ENCODE peak calls at places on chromosomes 11 and 22, in five cellular contexts. M is gastrocnemius medialis, I is esophagus muscularis mucosa, C is body of pancreas, D is suprapubic skin. Y is an unnamed sample.

GRCh38 chr22:33480118-33480517 is 421.9 kb upstream of the SYN3 start:
- DNase-seq in D (no peak), I (no peak), C (no peak), M (no peak), Y (no peak)

GRCh38 chr11:91100432-91100831 is 877.6 kb upstream of the CHORDC1 start:
- DNase-seq in M (no peak), C (no peak), D (no peak), I (no peak), Y (no peak)

GRCh38 chr11:125591659-125592304 is 870 bp upstream of the STT3A start:
- DNase-seq in C (peak), I (no peak), M (peak), D (no peak), Y (peak)

GRCh38 chr11:12119502-12119901 is 9.1 kb downstream of the MICAL2 start:
- DNase-seq in I (no peak), M (no peak), C (no peak), D (no peak), Y (no peak)

GRCh38 chr11:71214553-71215371 is 37.6 kb downstream of the SHANK2 start:
- DNase-seq in D (no peak), I (no peak), M (no peak), C (no peak), Y (no peak)

GRCh38 chr11:126282742-126283591 is at the start of gene TIRAP:
- DNase-seq in D (peak), C (peak), M (peak), I (no peak), Y (peak)

GRCh38 chr11:22561283-22561682 is 64.3 kb downstream of the FANCF start:
- DNase-seq in D (no peak), I (no peak), M (no peak), C (no peak), Y (no peak)

GRCh38 chr11:101974771-101975170 is 58.4 kb upstream of the ANGPTL5 start:
- DNase-seq in I (no peak), D (no peak), M (no peak), C (no peak), Y (no peak)

GRCh38 chr22:31346733-31347250 is 646 bp upstream of the PATZ1 start:
- DNase-seq in I (no peak), C (peak), M (no peak), D (no peak), Y (peak)

GRCh38 chr11:34044664-34045485 is 6.7 kb upstream of the CAPRIN1 start:
- DNase-seq in C (no peak), D (no peak), I (no peak), M (no peak), Y (peak)

GRCh38 chr22:31646186-31647019 is 15.6 kb downstream of the PISD start:
- DNase-seq in I (no peak), C (no peak), D (no peak), M (no peak), Y (no peak)

GRCh38 chr11:115869780-115870431 is 365.7 kb upstream of the CADM1 start:
- DNase-seq in M (no peak), I (no peak), C (no peak), D (no peak), Y (no peak)

GRCh38 chr11:55726715-55727324 is 46.4 kb upstream of the OR5D13 start:
- DNase-seq in M (no peak), D (no peak), I (no peak), C (no peak), Y (no peak)

GRCh38 chr11:84261707-84262106 is 975.5 kb upstream of the CCDC90B start:
- DNase-seq in C (no peak), D (no peak), M (no peak), I (no peak), Y (no peak)

GRCh38 chr11:65900899-65901180 is 652 bp upstream of the FOSL1 start:
- DNase-seq in D (no peak), M (no peak), C (no peak), I (no peak), Y (no peak)

GRCh38 chr11:65899356-65900124 is 648 bp downstream of the FOSL1 start:
- DNase-seq in C (peak), M (no peak), D (peak), I (no peak), Y (no peak)

GRCh38 chr11:65898656-65899355 is 1.4 kb downstream of the FOSL1 start:
- DNase-seq in I (no peak), C (no peak), D (no peak), M (no peak), Y (no peak)

GRCh38 chr11:65903068-65903481 is 2.9 kb upstream of the FOSL1 start:
- DNase-seq in M (no peak), C (no peak), I (no peak), D (no peak), Y (no peak)

DNA sequence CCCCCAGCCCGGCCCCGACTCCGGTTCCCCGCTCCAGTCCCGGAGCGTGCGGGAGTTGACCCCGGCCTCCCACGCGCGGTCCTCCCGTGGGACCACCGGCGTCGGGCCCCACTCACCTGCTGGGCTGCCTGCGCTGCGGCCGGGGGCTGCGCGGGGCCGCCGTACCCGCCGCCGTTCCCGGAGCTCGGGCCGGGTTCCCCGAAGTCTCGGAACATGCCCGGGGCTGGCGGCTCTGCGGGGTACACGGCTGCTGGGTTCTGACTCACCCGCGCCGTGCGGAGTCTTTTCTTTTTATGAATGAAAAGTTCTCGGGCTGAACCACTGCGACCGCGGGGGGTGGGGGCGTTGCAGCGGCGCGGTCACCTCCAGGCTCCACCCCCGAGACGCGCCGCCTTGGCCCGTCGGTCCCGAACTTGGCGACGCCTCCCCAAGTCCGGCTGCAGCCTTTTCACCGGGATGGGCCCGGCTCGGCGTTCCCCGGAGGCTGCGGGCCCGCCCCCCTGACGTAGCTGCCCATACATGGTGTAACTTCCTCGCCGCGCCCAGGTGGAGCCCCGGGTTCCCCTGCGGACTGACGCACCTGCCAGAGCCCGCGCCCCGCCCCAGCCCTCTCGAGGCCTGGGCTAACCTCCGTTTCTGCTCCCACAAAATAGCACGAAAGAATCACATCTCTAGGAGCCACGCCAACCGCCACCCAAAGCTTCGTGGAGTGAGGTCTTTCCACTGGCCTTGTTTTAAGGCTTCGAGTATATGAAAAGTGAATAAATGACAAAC is at the start of gene FOSL1:
- DNase-seq in D (peak), I (peak), C (peak), M (peak), Y (peak)
- TF ChIP-seq POLR2A in D (peak), I (peak), C (peak), M (peak), Y (no peak)

GRCh38 chr22:23684561-23685031 is 6.2 kb upstream of the RGL4 start:
- DNase-seq in I (no peak), D (no peak), C (no peak), M (peak), Y (no peak)
- TF ChIP-seq POLR2A in I (no peak), D (no peak), C (no peak), M (no peak), Y (no peak)

GRCh38 chr11:27362749-27363575 is at the start of gene CCDC34:
- DNase-seq in D (peak), M (peak), C (peak), I (peak), Y (peak)
- TF ChIP-seq POLR2A in D (no peak), M (no peak), C (peak), I (no peak), Y (no peak)

GRCh38 chr11:1548221-1549070 is 23.6 kb downstream of the DUSP8 start:
- DNase-seq in D (no peak), M (peak), C (peak), I (no peak), Y (no peak)
- TF ChIP-seq POLR2A in D (no peak), M (peak), C (peak), I (no peak), Y (no peak)

GRCh38 chr11:106076923-106077608 is at the start of gene KBTBD3:
- DNase-seq in I (peak), C (peak), M (peak), D (peak), Y (peak)
- TF ChIP-seq POLR2A in I (peak), C (peak), M (peak), D (peak), Y (no peak)

GRCh38 chr11:99244613-99245012 is 223.9 kb downstream of the CNTN5 start:
- DNase-seq in M (no peak), D (no peak), C (no peak), I (no peak), Y (no peak)
- TF ChIP-seq POLR2A in M (no peak), D (no peak), C (no peak), I (no peak), Y (no peak)

GRCh38 chr11:2932850-2933251 is 3.6 kb upstream of the PHLDA2 start:
- DNase-seq in M (no peak), D (no peak), C (peak), I (no peak), Y (no peak)

GRCh38 chr11:2931771-2932738 is 2.8 kb upstream of the PHLDA2 start:
- DNase-seq in C (peak), M (no peak), D (no peak), I (no peak), Y (no peak)

GRCh38 chr11:2934611-2935239 is 5.5 kb upstream of the PHLDA2 start:
- DNase-seq in D (no peak), C (no peak), M (peak), I (no peak), Y (peak)

GRCh38 chr11:2934057-2934550 is 4.9 kb upstream of the PHLDA2 start:
- DNase-seq in I (no peak), C (no peak), M (no peak), D (no peak), Y (no peak)

DNA sequence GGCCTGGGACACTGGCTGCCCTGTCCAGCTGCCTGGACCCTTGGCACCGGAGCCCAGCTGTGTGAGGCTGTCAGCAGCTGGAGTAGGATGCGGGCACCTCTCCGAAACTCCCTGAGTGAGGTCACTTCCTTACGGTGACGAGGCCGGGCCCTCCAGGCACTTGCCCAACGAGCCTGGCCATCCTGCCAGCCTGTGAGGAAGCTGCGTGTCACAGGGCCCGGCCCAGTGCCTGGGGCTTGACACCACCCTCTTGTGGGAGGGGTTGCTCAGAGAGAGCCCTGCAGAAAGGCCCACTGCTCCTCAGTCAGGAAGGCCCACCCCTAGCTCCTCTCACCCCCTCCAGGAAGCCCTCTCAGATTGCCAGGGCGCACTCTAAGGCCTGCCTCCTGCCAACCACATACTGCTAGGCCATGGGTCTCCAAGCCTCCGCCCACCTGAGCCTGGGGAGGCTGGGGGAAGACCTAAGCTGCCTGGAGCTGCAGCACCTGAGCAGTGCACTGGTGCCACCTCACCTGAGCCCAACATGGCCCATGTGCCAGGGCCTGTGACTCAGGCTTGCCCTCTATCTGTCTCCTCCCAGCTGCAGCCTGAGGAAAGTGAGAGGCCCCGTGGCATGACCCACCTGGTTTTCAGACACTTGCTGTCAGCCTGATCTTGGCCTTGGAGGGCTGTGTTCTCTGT is 4.3 kb upstream of the PHLDA2 start:
- DNase-seq in D (peak), I (no peak), M (peak), C (peak), Y (peak)
- TF ChIP-seq POLR2A in D (peak), I (no peak), M (no peak), C (no peak), Y (no peak)

GRCh38 chr22:36506637-36507517 is at the start of gene FOXRED2:
- DNase-seq in D (peak), I (peak), M (peak), C (peak), Y (peak)

GRCh38 chr22:36510966-36511881 is 4.4 kb upstream of the FOXRED2 start:
- DNase-seq in M (peak), D (no peak), C (peak), I (no peak), Y (no peak)

GRCh38 chr22:36512333-36512732 is 5.5 kb upstream of the FOXRED2 start:
- DNase-seq in D (no peak), M (no peak), C (no peak), I (no peak), Y (no peak)

GRCh38 chr22:36507518-36508010 is 724 bp upstream of the FOXRED2 start:
- DNase-seq in D (no peak), C (no peak), M (no peak), I (no peak), Y (no peak)

DNA sequence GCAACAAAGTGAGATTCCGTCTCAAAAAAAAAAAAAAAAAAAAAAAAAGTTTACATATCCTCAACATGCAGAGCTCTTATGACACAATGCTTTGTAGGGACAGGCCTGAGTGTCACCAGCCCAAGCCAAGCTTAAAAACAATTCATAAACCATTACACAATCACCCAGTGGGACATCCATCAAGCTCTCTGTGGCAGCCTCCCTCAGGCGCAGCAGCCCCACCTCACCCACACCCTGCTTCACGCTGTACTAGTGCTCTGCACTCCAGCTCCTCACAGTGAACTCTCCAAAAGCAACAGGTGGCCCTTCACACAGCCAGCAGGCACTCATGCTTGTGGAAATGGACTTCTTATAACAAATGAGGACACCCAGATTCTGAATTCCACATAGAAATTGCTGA is 3.5 kb upstream of the FOXRED2 start:
- DNase-seq in D (no peak), M (peak), I (no peak), C (no peak), Y (no peak)
- TF ChIP-seq POLR2A in D (no peak), M (no peak), I (no peak), C (no peak), Y (no peak)

DNA sequence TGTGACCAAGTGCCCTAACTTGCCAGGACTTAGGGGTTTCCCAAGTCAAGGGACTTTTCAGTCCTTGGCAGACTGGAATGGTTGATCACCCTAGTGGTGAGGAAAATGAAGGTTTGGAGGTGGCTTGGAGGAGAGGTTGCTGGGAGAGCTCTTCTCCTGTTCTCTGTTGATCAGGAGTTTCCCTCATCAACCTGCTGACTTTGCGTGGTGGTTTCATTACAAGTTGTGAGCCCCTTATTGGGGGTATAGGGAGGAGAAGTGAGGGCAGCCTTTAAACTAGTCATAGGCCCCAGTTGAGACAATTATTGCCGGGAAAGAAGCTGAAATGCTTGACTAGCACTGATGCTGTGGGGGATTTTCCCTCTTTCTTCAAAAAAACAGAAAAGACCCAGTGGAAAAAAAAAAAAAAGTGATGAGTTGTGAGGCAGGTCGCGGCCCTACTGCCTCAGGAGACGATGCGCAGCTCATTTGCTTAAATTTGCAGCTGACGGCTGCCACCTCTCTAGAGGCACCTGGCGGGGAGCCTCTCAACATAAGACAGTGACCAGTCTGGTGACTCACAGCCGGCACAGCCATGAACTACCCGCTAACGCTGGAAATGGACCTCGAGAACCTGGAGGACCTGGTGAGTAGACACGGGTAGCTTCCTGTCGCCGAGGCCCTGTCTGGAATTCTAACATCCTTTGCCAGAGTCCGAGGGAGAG is at the start of gene CXCR5:
- DNase-seq in C (no peak), M (no peak), I (no peak), D (no peak), Y (no peak)
- TF ChIP-seq POLR2A in C (no peak), M (no peak), I (no peak), D (no peak), Y (no peak)

GRCh38 chr11:9574806-9575530 is 1.5 kb downstream of the WEE1 start:
- DNase-seq in D (no peak), M (peak), C (peak), I (peak), Y (no peak)
- TF ChIP-seq POLR2A in D (no peak), M (peak), C (peak), I (peak), Y (no peak)

Y was measured in lower leg skin.